ENCODE peak calls at places on chromosomes 11 and 22, in five cellular contexts. One of them, this sample, is unnamed.

GRCh38 chr11:106012744-106013143 is 9.3 kb downstream of the MSANTD4 start:
- DNase-seq in kidney: no peak
- DNase-seq in GM06990: no peak
- DNase-seq in fibroblast of mammary gland: peak; percentile 85
- DNase-seq in MM.1S: no peak
- DNase-seq in this sample: peak; percentile 66

GRCh38 chr11:75743711-75744563 is 24.6 kb upstream of the DGAT2 start:
- DNase-seq in kidney: no peak
- DNase-seq in GM06990: no peak
- DNase-seq in fibroblast of mammary gland: no peak
- DNase-seq in MM.1S: no peak
- DNase-seq in this sample: peak; percentile 57

GRCh38 chr11:117200813-117201515 is 1.8 kb downstream of the TAGLN start:
- DNase-seq in MM.1S: no peak
- DNase-seq in fibroblast of mammary gland: peak; percentile 24
- DNase-seq in GM06990: no peak
- DNase-seq in kidney: no peak
- DNase-seq in this sample: no peak

GRCh38 chr11:71489311-71490043 is 36.5 kb downstream of the NADSYN1 start:
- DNase-seq in GM06990: peak; percentile 59
- DNase-seq in kidney: no peak
- DNase-seq in fibroblast of mammary gland: peak; percentile 30
- DNase-seq in MM.1S: no peak
- DNase-seq in this sample: peak; percentile 18

GRCh38 chr22:29117799-29118477 is 45.1 kb downstream of the KREMEN1 start:
- DNase-seq in fibroblast of mammary gland: peak; percentile 67
- DNase-seq in GM06990: no peak
- DNase-seq in MM.1S: no peak
- DNase-seq in kidney: no peak
- DNase-seq in this sample: peak; percentile 76

GRCh38 chr22:20319745-20320658 is at the start of gene DGCR6L:
- DNase-seq in GM06990: peak; percentile 95
- DNase-seq in kidney: peak; percentile 98
- DNase-seq in MM.1S: peak; percentile 97
- DNase-seq in fibroblast of mammary gland: peak; percentile 91
- DNase-seq in this sample: peak; percentile 75

GRCh38 chr11:44729718-44730117 is 3.0 kb downstream of the TSPAN18 start:
- DNase-seq in fibroblast of mammary gland: no peak
- DNase-seq in GM06990: no peak
- DNase-seq in kidney: no peak
- DNase-seq in MM.1S: no peak
- DNase-seq in this sample: peak; percentile 27

GRCh38 chr11:12845739-12846358 is 163.3 kb upstream of the RASSF10 start:
- DNase-seq in fibroblast of mammary gland: peak; percentile 43
- DNase-seq in kidney: no peak
- DNase-seq in GM06990: no peak
- DNase-seq in MM.1S: peak; percentile 48
- DNase-seq in this sample: no peak

GRCh38 chr22:30855677-30856518 is 112.7 kb downstream of the MORC2 start:
- DNase-seq in kidney: no peak
- DNase-seq in GM06990: no peak
- DNase-seq in MM.1S: no peak
- DNase-seq in fibroblast of mammary gland: peak; percentile 11
- DNase-seq in this sample: no peak

GRCh38 chr11:36278531-36279245 is 10.5 kb downstream of the COMMD9 start:
- DNase-seq in GM06990: no peak
- DNase-seq in kidney: no peak
- DNase-seq in fibroblast of mammary gland: no peak
- DNase-seq in MM.1S: no peak
- DNase-seq in this sample: no peak

GRCh38 chr11:36618025-36618700 is 20.1 kb upstream of the RAG2 start:
- DNase-seq in fibroblast of mammary gland: no peak
- DNase-seq in kidney: no peak
- DNase-seq in MM.1S: no peak
- DNase-seq in GM06990: no peak
- DNase-seq in this sample: no peak

GRCh38 chr11:46618789-46619188 is 1.4 kb downstream of the ATG13 start:
- DNase-seq in kidney: no peak
- DNase-seq in MM.1S: no peak
- DNase-seq in fibroblast of mammary gland: no peak
- DNase-seq in GM06990: no peak
- DNase-seq in this sample: no peak

GRCh38 chr22:41939981-41940852 is 6.7 kb downstream of the CENPM start:
- DNase-seq in kidney: peak; percentile 86
- DNase-seq in fibroblast of mammary gland: no peak
- DNase-seq in MM.1S: peak; percentile 89
- DNase-seq in GM06990: peak; percentile 84
- DNase-seq in this sample: no peak

GRCh38 chr11:77073328-77074001 is 6.7 kb downstream of the CAPN5 start:
- DNase-seq in GM06990: no peak
- DNase-seq in kidney: peak; percentile 95
- DNase-seq in fibroblast of mammary gland: peak; percentile 96
- DNase-seq in MM.1S: no peak
- DNase-seq in this sample: peak; percentile 44

GRCh38 chr11:94511932-94512781 is at the start of gene C11orf97:
- DNase-seq in fibroblast of mammary gland: peak; percentile 26
- DNase-seq in GM06990: peak; percentile 26
- DNase-seq in kidney: peak; percentile 88
- DNase-seq in MM.1S: peak; percentile 62
- DNase-seq in this sample: no peak

GRCh38 chr11:47254381-47254780 is 3.4 kb upstream of the NR1H3 start:
- DNase-seq in fibroblast of mammary gland: peak; percentile 48
- DNase-seq in MM.1S: no peak
- DNase-seq in GM06990: no peak
- DNase-seq in kidney: no peak
- DNase-seq in this sample: no peak

GRCh38 chr11:69413015-69413801 is 68.3 kb upstream of the LINC01488 start:
- DNase-seq in fibroblast of mammary gland: no peak
- DNase-seq in MM.1S: no peak
- DNase-seq in GM06990: no peak
- DNase-seq in kidney: peak; percentile 21
- DNase-seq in this sample: no peak

GRCh38 chr11:115981814-115982471 is 477.7 kb upstream of the CADM1 start:
- DNase-seq in GM06990: no peak
- DNase-seq in fibroblast of mammary gland: no peak
- DNase-seq in kidney: no peak
- DNase-seq in MM.1S: no peak
- DNase-seq in this sample: no peak

GRCh38 chr11:17571431-17572358 is 24.6 kb downstream of the OTOG start:
- DNase-seq in fibroblast of mammary gland: no peak
- DNase-seq in kidney: peak; percentile 45
- DNase-seq in GM06990: no peak
- DNase-seq in MM.1S: no peak
- DNase-seq in this sample: no peak

GRCh38 chr11:131760191-131760951 is 390.0 kb downstream of the NTM start:
- DNase-seq in kidney: peak; percentile 89
- DNase-seq in GM06990: no peak
- DNase-seq in fibroblast of mammary gland: peak; percentile 91
- DNase-seq in MM.1S: no peak
- DNase-seq in this sample: no peak

GRCh38 chr11:131763193-131763890 is 392.9 kb downstream of the NTM start:
- DNase-seq in MM.1S: no peak
- DNase-seq in fibroblast of mammary gland: no peak
- DNase-seq in kidney: no peak
- DNase-seq in GM06990: no peak
- DNase-seq in this sample: no peak

GRCh38 chr11:131759140-131759539 is 388.7 kb downstream of the NTM start:
- DNase-seq in kidney: no peak
- DNase-seq in GM06990: no peak
- DNase-seq in MM.1S: no peak
- DNase-seq in fibroblast of mammary gland: no peak
- DNase-seq in this sample: no peak

GRCh38 chr11:131764126-131764525 is 393.7 kb downstream of the NTM start:
- DNase-seq in fibroblast of mammary gland: no peak
- DNase-seq in kidney: no peak
- DNase-seq in MM.1S: no peak
- DNase-seq in GM06990: no peak
- DNase-seq in this sample: no peak

GRCh38 chr11:131762346-131763110 is 392.1 kb downstream of the NTM start:
- DNase-seq in MM.1S: no peak
- DNase-seq in kidney: no peak
- DNase-seq in fibroblast of mammary gland: no peak
- DNase-seq in GM06990: no peak
- DNase-seq in this sample: no peak
- TF ChIP-seq CTCF in MM.1S: no peak
- TF ChIP-seq CTCF in kidney: no peak
- TF ChIP-seq CTCF in fibroblast of mammary gland: no peak
- TF ChIP-seq CTCF in GM06990: no peak
- TF ChIP-seq CTCF in this sample: no peak

DNA sequence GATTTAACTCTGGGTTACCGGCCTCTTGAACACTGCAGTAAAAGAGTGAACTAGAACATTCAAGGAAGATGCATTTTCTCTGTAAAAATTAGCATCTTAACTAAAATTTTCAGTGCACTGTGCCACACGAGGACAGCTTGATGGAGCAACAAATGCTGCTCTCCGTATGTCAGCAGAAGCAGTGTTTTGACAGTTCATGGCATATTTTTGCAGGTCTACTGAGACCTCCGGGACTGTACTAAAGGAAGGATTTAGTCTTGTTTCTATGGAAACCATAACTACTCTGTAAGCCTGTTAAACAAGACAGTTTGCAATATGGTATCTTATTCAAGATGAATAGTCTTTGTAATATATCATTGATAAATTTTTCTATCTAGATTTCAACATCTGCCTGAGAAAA is 183.9 kb upstream of the GUCY1A2 start:
- DNase-seq in fibroblast of mammary gland: no peak
- DNase-seq in kidney: no peak
- DNase-seq in GM06990: no peak
- DNase-seq in MM.1S: no peak
- DNase-seq in this sample: no peak
- H3K4me3 ChIP-seq in fibroblast of mammary gland: no peak overlapping the region
- H3K4me3 ChIP-seq in kidney: no peak overlapping the region
- H3K4me3 ChIP-seq in GM06990: no peak overlapping the region
- H3K4me3 ChIP-seq in MM.1S: no peak overlapping the region
- H3K4me3 ChIP-seq in this sample: no peak overlapping the region

GRCh38 chr11:42972741-42973140 is 339.1 kb upstream of the API5 start:
- DNase-seq in kidney: no peak
- DNase-seq in MM.1S: no peak
- DNase-seq in GM06990: no peak
- DNase-seq in fibroblast of mammary gland: no peak
- DNase-seq in this sample: no peak

GRCh38 chr11:42976636-42977217 is 335.1 kb upstream of the API5 start:
- DNase-seq in MM.1S: no peak
- DNase-seq in GM06990: no peak
- DNase-seq in fibroblast of mammary gland: no peak
- DNase-seq in kidney: no peak
- DNase-seq in this sample: no peak

GRCh38 chr11:42974510-42974909 is 337.3 kb upstream of the API5 start:
- DNase-seq in fibroblast of mammary gland: no peak
- DNase-seq in kidney: no peak
- DNase-seq in GM06990: no peak
- DNase-seq in MM.1S: no peak
- DNase-seq in this sample: no peak
- TF ChIP-seq CTCF in fibroblast of mammary gland: no peak
- TF ChIP-seq CTCF in kidney: no peak
- TF ChIP-seq CTCF in GM06990: peak; percentile 27
- TF ChIP-seq CTCF in MM.1S: no peak
- TF ChIP-seq CTCF in this sample: no peak

GRCh38 chr11:66291303-66291705 is 390 bp upstream of the TMEM151A start:
- DNase-seq in GM06990: no peak
- DNase-seq in MM.1S: no peak
- DNase-seq in fibroblast of mammary gland: no peak
- DNase-seq in kidney: peak; percentile 78
- DNase-seq in this sample: no peak
- H3K4me3 ChIP-seq in GM06990: no peak overlapping the region
- H3K4me3 ChIP-seq in MM.1S: no peak overlapping the region
- H3K4me3 ChIP-seq in fibroblast of mammary gland: no peak overlapping the region
- H3K4me3 ChIP-seq in kidney: no peak overlapping the region
- H3K4me3 ChIP-seq in this sample: no peak overlapping the region

DNA sequence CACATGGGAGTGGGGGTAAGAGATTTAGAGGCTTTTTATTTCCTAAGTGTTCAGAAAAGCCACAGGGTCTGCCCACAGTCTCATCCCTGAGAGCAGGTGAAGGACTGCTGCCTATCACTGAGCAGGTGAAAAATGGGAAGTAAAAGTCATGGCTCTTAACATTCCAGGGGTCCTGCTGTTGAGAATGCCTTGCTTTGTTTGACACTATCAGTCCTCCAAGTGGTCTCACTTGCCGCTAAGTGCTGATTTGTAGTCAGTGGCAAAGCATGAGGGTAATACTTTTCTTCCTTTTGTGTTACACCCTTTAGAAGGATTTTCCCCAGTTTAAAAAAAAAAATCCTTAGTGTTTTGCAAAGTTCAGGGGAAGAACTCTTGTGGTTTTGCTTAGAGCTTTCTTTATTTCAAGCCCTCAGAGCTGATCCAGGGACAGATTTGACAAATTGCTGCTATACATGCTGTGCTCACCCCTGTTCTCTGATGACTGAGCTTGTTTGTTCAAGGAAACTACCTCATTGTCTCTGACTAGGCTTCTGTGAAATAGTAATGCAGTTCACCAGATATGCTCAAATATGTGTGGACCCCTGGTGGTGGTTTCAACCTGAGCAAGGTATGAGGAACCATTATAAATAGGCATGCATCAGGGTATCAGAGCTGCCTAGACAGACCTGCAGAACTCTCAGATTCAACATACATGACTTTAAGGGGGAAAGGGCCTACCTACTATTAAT is 141.0 kb downstream of the ARHGAP42 start:
- DNase-seq in MM.1S: peak; percentile 40
- DNase-seq in GM06990: peak; percentile 11
- DNase-seq in fibroblast of mammary gland: peak; percentile 79
- DNase-seq in kidney: no peak
- DNase-seq in this sample: peak; percentile 80
- TF ChIP-seq CTCF in MM.1S: peak; percentile 24
- TF ChIP-seq CTCF in GM06990: peak; percentile 43
- TF ChIP-seq CTCF in fibroblast of mammary gland: peak; percentile 30
- TF ChIP-seq CTCF in kidney: peak; percentile 13
- TF ChIP-seq CTCF in this sample: peak; percentile 15

DNA sequence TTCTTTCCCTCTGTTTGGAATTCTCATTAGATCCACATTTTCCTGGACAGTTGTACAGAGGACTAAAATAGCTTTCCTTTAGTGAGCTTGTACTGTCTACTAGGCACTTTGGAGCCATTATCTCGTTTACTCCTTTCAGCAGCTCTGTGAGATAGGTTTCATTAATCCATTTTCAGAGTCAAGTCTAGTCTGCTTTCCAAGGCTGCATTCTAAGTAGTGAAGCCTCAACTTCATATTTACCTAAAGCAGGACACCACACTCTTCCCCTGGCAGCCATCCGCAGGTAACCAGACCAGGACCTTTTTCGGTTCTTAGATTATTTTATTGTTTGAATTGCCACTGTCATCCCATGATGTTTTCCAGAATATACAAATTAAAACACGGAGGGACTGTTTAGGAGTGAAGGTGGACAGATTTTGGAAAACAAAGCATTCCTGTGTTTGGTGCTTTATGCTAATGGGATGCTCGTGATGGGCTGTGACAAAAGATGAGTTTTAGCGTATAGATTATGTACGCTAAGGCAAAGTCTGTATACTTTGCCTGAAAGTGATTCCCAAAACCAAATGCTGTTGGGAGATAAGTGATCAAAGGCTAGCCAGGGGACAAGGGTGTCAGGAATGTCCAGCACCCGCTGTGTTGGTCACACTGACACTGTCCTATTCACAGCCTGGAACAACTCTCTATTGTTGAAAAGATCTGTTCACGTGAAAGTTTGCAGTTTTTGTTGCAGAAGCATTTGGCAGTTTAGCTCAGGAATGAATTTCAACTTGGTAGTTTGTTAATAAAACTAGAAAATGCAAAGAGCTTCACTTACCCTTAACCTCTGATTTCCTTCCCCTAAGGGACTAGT is 1.3 kb downstream of the JAM3 start:
- DNase-seq in kidney: no peak
- DNase-seq in fibroblast of mammary gland: no peak
- DNase-seq in MM.1S: no peak
- DNase-seq in GM06990: no peak
- DNase-seq in this sample: no peak
- H3K4me3 ChIP-seq in kidney: no peak overlapping the region
- H3K4me3 ChIP-seq in fibroblast of mammary gland: peak overlapping the region; percentile 81
- H3K4me3 ChIP-seq in MM.1S: no peak overlapping the region
- H3K4me3 ChIP-seq in GM06990: no peak overlapping the region
- H3K4me3 ChIP-seq in this sample: no peak overlapping the region